ENCODE peak calls at places on chromosomes 16 and 17, in five cellular contexts. One of them, this sample, is unnamed.

GRCh38 chr16:25735645-25736044 is 43.9 kb downstream of the HS3ST4 start:
- DNase-seq in K562: peak
- DNase-seq in GM12878: no peak
- DNase-seq in H1: no peak
- DNase-seq in HepG2: no peak
- DNase-seq in this sample: no peak

GRCh38 chr16:80938035-80938927 is 68.4 kb downstream of the CMC2 start:
- DNase-seq in HepG2: no peak
- DNase-seq in K562: no peak
- DNase-seq in H1: no peak
- DNase-seq in GM12878: no peak
- DNase-seq in this sample: peak

GRCh38 chr17:8187517-8188407 is 2.2 kb downstream of the BORCS6 start:
- DNase-seq in HepG2: peak
- DNase-seq in H1: peak
- DNase-seq in K562: peak
- DNase-seq in GM12878: peak
- DNase-seq in this sample: peak

GRCh38 chr16:66049865-66050264 is 316.6 kb upstream of the CDH5 start:
- DNase-seq in K562: no peak
- DNase-seq in H1: no peak
- DNase-seq in HepG2: no peak
- DNase-seq in GM12878: no peak
- DNase-seq in this sample: no peak

GRCh38 chr17:30415491-30415890 is 36.8 kb downstream of the CPD start:
- DNase-seq in GM12878: no peak
- DNase-seq in H1: no peak
- DNase-seq in K562: no peak
- DNase-seq in HepG2: no peak
- DNase-seq in this sample: no peak

GRCh38 chr16:5323742-5324141 is 226.1 kb upstream of the EEF2KMT start:
- DNase-seq in H1: no peak
- DNase-seq in GM12878: no peak
- DNase-seq in K562: no peak
- DNase-seq in HepG2: no peak
- DNase-seq in this sample: no peak

GRCh38 chr16:31301708-31302400 is 42.1 kb downstream of the ITGAM start:
- DNase-seq in HepG2: no peak
- DNase-seq in GM12878: no peak
- DNase-seq in K562: no peak
- DNase-seq in H1: no peak
- DNase-seq in this sample: peak

GRCh38 chr16:69839798-69840409 is 77.8 kb downstream of the WWP2 start:
- DNase-seq in K562: no peak
- DNase-seq in GM12878: no peak
- DNase-seq in H1: no peak
- DNase-seq in HepG2: peak
- DNase-seq in this sample: no peak

GRCh38 chr16:23137256-23137655 is 12.0 kb downstream of the USP31 start:
- DNase-seq in GM12878: no peak
- DNase-seq in K562: no peak
- DNase-seq in HepG2: no peak
- DNase-seq in H1: no peak
- DNase-seq in this sample: no peak

GRCh38 chr17:45110676-45111611 is 21.4 kb downstream of the PLCD3 start:
- DNase-seq in K562: no peak
- DNase-seq in GM12878: no peak
- DNase-seq in HepG2: no peak
- DNase-seq in H1: no peak
- DNase-seq in this sample: no peak

GRCh38 chr17:72123964-72124791 is 3.4 kb downstream of the SOX9 start:
- DNase-seq in H1: peak
- DNase-seq in GM12878: no peak
- DNase-seq in K562: no peak
- DNase-seq in HepG2: no peak
- DNase-seq in this sample: no peak
- TF ChIP-seq USF2 in H1: no peak
- TF ChIP-seq USF2 in GM12878: no peak
- TF ChIP-seq USF2 in K562: no peak
- TF ChIP-seq USF2 in HepG2: no peak
- TF ChIP-seq USF2 in this sample: no peak

GRCh38 chr17:31605761-31606160 is 214.3 kb downstream of the RAB11FIP4 start:
- DNase-seq in H1: no peak
- DNase-seq in GM12878: no peak
- DNase-seq in HepG2: no peak
- DNase-seq in K562: no peak
- DNase-seq in this sample: no peak
- TF ChIP-seq MAX in H1: no peak
- TF ChIP-seq MAX in GM12878: no peak
- TF ChIP-seq MAX in HepG2: no peak
- TF ChIP-seq MAX in K562: no peak
- TF ChIP-seq MAX in this sample: no peak

GRCh38 chr16:71339481-71340171 is 18.9 kb upstream of the CALB2 start:
- DNase-seq in GM12878: no peak
- DNase-seq in HepG2: no peak
- DNase-seq in H1: no peak
- DNase-seq in K562: no peak
- DNase-seq in this sample: no peak
- TF ChIP-seq KDM1A in GM12878: no peak
- TF ChIP-seq KDM1A in HepG2: no peak
- TF ChIP-seq KDM1A in H1: no peak
- TF ChIP-seq KDM1A in K562: no peak
- TF ChIP-seq KDM1A in this sample: no peak

GRCh38 chr17:69450857-69451410 is 36.4 kb downstream of the MAP2K6 start:
- DNase-seq in H1: no peak
- DNase-seq in HepG2: no peak
- DNase-seq in K562: no peak
- DNase-seq in GM12878: no peak
- DNase-seq in this sample: no peak
- TF ChIP-seq USF2 in H1: no peak
- TF ChIP-seq USF2 in HepG2: no peak
- TF ChIP-seq USF2 in K562: no peak
- TF ChIP-seq USF2 in GM12878: no peak
- TF ChIP-seq USF2 in this sample: no peak

DNA sequence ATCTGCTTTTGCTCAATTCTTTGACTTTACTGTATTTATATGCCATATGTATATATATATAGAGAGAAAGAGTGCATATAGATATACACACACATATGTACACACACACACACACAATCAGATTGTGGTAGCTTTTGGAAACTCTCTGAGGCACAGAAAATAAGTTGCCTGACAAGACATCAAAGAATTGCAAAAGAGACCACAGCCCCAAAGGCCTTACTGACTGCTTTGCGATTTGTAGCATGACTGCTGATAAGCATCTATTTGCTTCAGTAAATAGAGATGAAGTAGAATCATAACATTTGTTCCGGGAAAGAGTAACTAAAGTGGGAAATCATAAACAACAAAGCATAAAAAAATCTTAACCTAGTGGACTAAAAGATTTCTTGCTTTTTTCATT is 9.4 kb upstream of the AMZ2 start:
- DNase-seq in GM12878: no peak
- DNase-seq in HepG2: no peak
- DNase-seq in K562: no peak
- DNase-seq in H1: peak
- DNase-seq in this sample: no peak
- TF ChIP-seq MAX in GM12878: no peak
- TF ChIP-seq MAX in HepG2: no peak
- TF ChIP-seq MAX in K562: no peak
- TF ChIP-seq MAX in H1: no peak
- TF ChIP-seq MAX in this sample: no peak

GRCh38 chr16:88705076-88705684 is 1.0 kb downstream of the RNF166 start:
- DNase-seq in H1: no peak
- DNase-seq in GM12878: no peak
- DNase-seq in K562: no peak
- DNase-seq in HepG2: no peak
- DNase-seq in this sample: no peak
- TF ChIP-seq KDM1A in H1: no peak
- TF ChIP-seq KDM1A in GM12878: no peak
- TF ChIP-seq KDM1A in K562: no peak
- TF ChIP-seq KDM1A in HepG2: no peak
- TF ChIP-seq KDM1A in this sample: no peak

GRCh38 chr17:64240741-64241347 is 22.2 kb downstream of the TEX2 start:
- DNase-seq in HepG2: no peak
- DNase-seq in K562: no peak
- DNase-seq in H1: no peak
- DNase-seq in GM12878: no peak
- DNase-seq in this sample: no peak
- TF ChIP-seq USF2 in HepG2: no peak
- TF ChIP-seq USF2 in K562: no peak
- TF ChIP-seq USF2 in H1: no peak
- TF ChIP-seq USF2 in GM12878: no peak
- TF ChIP-seq USF2 in this sample: no peak

DNA sequence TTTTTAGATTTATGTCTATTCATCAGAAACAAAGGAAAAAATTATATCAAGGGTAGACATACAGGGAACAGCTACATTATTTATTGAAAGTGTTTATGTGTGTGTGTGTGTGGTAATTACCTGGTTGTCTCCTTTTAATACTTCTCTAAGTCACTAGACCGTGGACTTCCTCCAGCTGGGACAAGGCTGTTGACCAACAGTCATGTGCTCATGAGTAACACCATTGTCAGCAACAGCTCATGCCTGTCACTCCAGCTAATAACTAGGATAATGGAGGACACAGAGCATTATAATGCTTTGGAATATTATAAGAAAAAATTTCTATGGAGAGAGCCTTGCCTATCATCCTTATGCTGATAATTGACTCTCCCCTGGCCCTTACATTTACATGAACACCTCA is 125.3 kb upstream of the SALL1 start:
- DNase-seq in H1: no peak
- DNase-seq in HepG2: no peak
- DNase-seq in GM12878: no peak
- DNase-seq in K562: no peak
- DNase-seq in this sample: no peak
- TF ChIP-seq MAX in H1: no peak
- TF ChIP-seq MAX in HepG2: no peak
- TF ChIP-seq MAX in GM12878: no peak
- TF ChIP-seq MAX in K562: no peak
- TF ChIP-seq MAX in this sample: no peak

This sample was measured in A549.